ENCODE peak calls at places on chromosome 12, in ten cellular contexts. One of them, this sample, is unnamed.

GRCh38 chr12:14410841-14411569 is 45.5 kb downstream of the ATF7IP start:
- DNase-seq in iris pigment epithelial cell: peak; percentile 63
- DNase-seq in aorta: no peak
- DNase-seq in activated CD8-positive, alpha-beta memory T cell treated with anti-CD3 and anti-CD28 coated beads for 4 hours: no peak
- DNase-seq in A172: no peak
- DNase-seq in stimulated activated CD4-positive, alpha-beta T cell treated with anti-CD3 and anti-CD28 coated beads, Interleukin-2, amount 100 ng/mL, for 48 hours: no peak
- DNase-seq in activated T-cell treated with anti-CD3 and anti-CD28 coated beads, Interleukin-2, amount 50 U/mL, for 48 hours: no peak
- DNase-seq in dorsolateral prefrontal cortex: no peak
- DNase-seq in HT1080: no peak
- DNase-seq in Caco-2: no peak
- DNase-seq in this sample: no peak

GRCh38 chr12:122200541-122201175 is 2.9 kb upstream of the B3GNT4 start:
- DNase-seq in Caco-2: no peak
- DNase-seq in A172: no peak
- DNase-seq in aorta: no peak
- DNase-seq in dorsolateral prefrontal cortex: no peak
- DNase-seq in stimulated activated CD4-positive, alpha-beta T cell treated with anti-CD3 and anti-CD28 coated beads, Interleukin-2, amount 100 ng/mL, for 48 hours: no peak
- DNase-seq in HT1080: no peak
- DNase-seq in iris pigment epithelial cell: no peak
- DNase-seq in activated CD8-positive, alpha-beta memory T cell treated with anti-CD3 and anti-CD28 coated beads for 4 hours: no peak
- DNase-seq in activated T-cell treated with anti-CD3 and anti-CD28 coated beads, Interleukin-2, amount 50 U/mL, for 48 hours: no peak
- DNase-seq in this sample: no peak

GRCh38 chr12:100826323-100826722 is 31.7 kb downstream of the ANO4 start:
- DNase-seq in Caco-2: peak; percentile 52
- DNase-seq in iris pigment epithelial cell: peak; percentile 57
- DNase-seq in dorsolateral prefrontal cortex: no peak
- DNase-seq in activated T-cell treated with anti-CD3 and anti-CD28 coated beads, Interleukin-2, amount 50 U/mL, for 48 hours: no peak
- DNase-seq in activated CD8-positive, alpha-beta memory T cell treated with anti-CD3 and anti-CD28 coated beads for 4 hours: no peak
- DNase-seq in aorta: peak; percentile 59
- DNase-seq in stimulated activated CD4-positive, alpha-beta T cell treated with anti-CD3 and anti-CD28 coated beads, Interleukin-2, amount 100 ng/mL, for 48 hours: peak; percentile 1
- DNase-seq in A172: peak; percentile 31
- DNase-seq in HT1080: peak; percentile 47
- DNase-seq in this sample: no peak

GRCh38 chr12:132170094-132170636 is 25.9 kb downstream of the NOC4L start:
- DNase-seq in stimulated activated CD4-positive, alpha-beta T cell treated with anti-CD3 and anti-CD28 coated beads, Interleukin-2, amount 100 ng/mL, for 48 hours: no peak
- DNase-seq in iris pigment epithelial cell: peak; percentile 75
- DNase-seq in activated T-cell treated with anti-CD3 and anti-CD28 coated beads, Interleukin-2, amount 50 U/mL, for 48 hours: no peak
- DNase-seq in Caco-2: no peak
- DNase-seq in dorsolateral prefrontal cortex: no peak
- DNase-seq in HT1080: no peak
- DNase-seq in A172: peak; percentile 91
- DNase-seq in activated CD8-positive, alpha-beta memory T cell treated with anti-CD3 and anti-CD28 coated beads for 4 hours: no peak
- DNase-seq in aorta: peak; percentile 72
- DNase-seq in this sample: no peak

GRCh38 chr12:45890276-45890675 is 100.1 kb downstream of the SCAF11 start:
- DNase-seq in aorta: no peak
- DNase-seq in iris pigment epithelial cell: no peak
- DNase-seq in A172: no peak
- DNase-seq in activated CD8-positive, alpha-beta memory T cell treated with anti-CD3 and anti-CD28 coated beads for 4 hours: no peak
- DNase-seq in activated T-cell treated with anti-CD3 and anti-CD28 coated beads, Interleukin-2, amount 50 U/mL, for 48 hours: no peak
- DNase-seq in Caco-2: no peak
- DNase-seq in dorsolateral prefrontal cortex: no peak
- DNase-seq in HT1080: no peak
- DNase-seq in stimulated activated CD4-positive, alpha-beta T cell treated with anti-CD3 and anti-CD28 coated beads, Interleukin-2, amount 100 ng/mL, for 48 hours: no peak
- DNase-seq in this sample: no peak

GRCh38 chr12:108856428-108857157 is 790 bp downstream of the SSH1 start:
- DNase-seq in dorsolateral prefrontal cortex: no peak
- DNase-seq in stimulated activated CD4-positive, alpha-beta T cell treated with anti-CD3 and anti-CD28 coated beads, Interleukin-2, amount 100 ng/mL, for 48 hours: peak; percentile 43
- DNase-seq in HT1080: peak; percentile 47
- DNase-seq in activated T-cell treated with anti-CD3 and anti-CD28 coated beads, Interleukin-2, amount 50 U/mL, for 48 hours: peak; percentile 72
- DNase-seq in A172: peak; percentile 46
- DNase-seq in activated CD8-positive, alpha-beta memory T cell treated with anti-CD3 and anti-CD28 coated beads for 4 hours: peak; percentile 49
- DNase-seq in Caco-2: no peak
- DNase-seq in aorta: peak; percentile 88
- DNase-seq in iris pigment epithelial cell: peak; percentile 81
- DNase-seq in this sample: peak; percentile 60

GRCh38 chr12:108939594-108939993 is 59.7 kb downstream of the DAO start:
- DNase-seq in Caco-2: no peak
- DNase-seq in stimulated activated CD4-positive, alpha-beta T cell treated with anti-CD3 and anti-CD28 coated beads, Interleukin-2, amount 100 ng/mL, for 48 hours: peak; percentile 1
- DNase-seq in aorta: no peak
- DNase-seq in HT1080: no peak
- DNase-seq in activated T-cell treated with anti-CD3 and anti-CD28 coated beads, Interleukin-2, amount 50 U/mL, for 48 hours: no peak
- DNase-seq in A172: peak; percentile 28
- DNase-seq in dorsolateral prefrontal cortex: no peak
- DNase-seq in activated CD8-positive, alpha-beta memory T cell treated with anti-CD3 and anti-CD28 coated beads for 4 hours: no peak
- DNase-seq in iris pigment epithelial cell: peak; percentile 61
- DNase-seq in this sample: no peak

GRCh38 chr12:32788405-32788804 is 32.7 kb upstream of the YARS2 start:
- DNase-seq in A172: no peak
- DNase-seq in activated T-cell treated with anti-CD3 and anti-CD28 coated beads, Interleukin-2, amount 50 U/mL, for 48 hours: no peak
- DNase-seq in dorsolateral prefrontal cortex: no peak
- DNase-seq in aorta: no peak
- DNase-seq in iris pigment epithelial cell: no peak
- DNase-seq in stimulated activated CD4-positive, alpha-beta T cell treated with anti-CD3 and anti-CD28 coated beads, Interleukin-2, amount 100 ng/mL, for 48 hours: no peak
- DNase-seq in activated CD8-positive, alpha-beta memory T cell treated with anti-CD3 and anti-CD28 coated beads for 4 hours: no peak
- DNase-seq in HT1080: no peak
- DNase-seq in Caco-2: no peak
- DNase-seq in this sample: no peak

GRCh38 chr12:52217223-52217622 is 15.8 kb upstream of the KRT7 start:
- DNase-seq in activated CD8-positive, alpha-beta memory T cell treated with anti-CD3 and anti-CD28 coated beads for 4 hours: no peak
- DNase-seq in dorsolateral prefrontal cortex: peak; percentile 23
- DNase-seq in A172: no peak
- DNase-seq in iris pigment epithelial cell: no peak
- DNase-seq in stimulated activated CD4-positive, alpha-beta T cell treated with anti-CD3 and anti-CD28 coated beads, Interleukin-2, amount 100 ng/mL, for 48 hours: no peak
- DNase-seq in aorta: no peak
- DNase-seq in HT1080: no peak
- DNase-seq in activated T-cell treated with anti-CD3 and anti-CD28 coated beads, Interleukin-2, amount 50 U/mL, for 48 hours: no peak
- DNase-seq in Caco-2: peak; percentile 76
- DNase-seq in this sample: no peak

GRCh38 chr12:31518680-31519227 is 72.2 kb downstream of the DENND5B start:
- DNase-seq in HT1080: peak; percentile 99
- DNase-seq in dorsolateral prefrontal cortex: peak; percentile 35
- DNase-seq in activated T-cell treated with anti-CD3 and anti-CD28 coated beads, Interleukin-2, amount 50 U/mL, for 48 hours: no peak
- DNase-seq in aorta: no peak
- DNase-seq in activated CD8-positive, alpha-beta memory T cell treated with anti-CD3 and anti-CD28 coated beads for 4 hours: no peak
- DNase-seq in Caco-2: no peak
- DNase-seq in A172: peak; percentile 96
- DNase-seq in stimulated activated CD4-positive, alpha-beta T cell treated with anti-CD3 and anti-CD28 coated beads, Interleukin-2, amount 100 ng/mL, for 48 hours: no peak
- DNase-seq in iris pigment epithelial cell: peak; percentile 99
- DNase-seq in this sample: no peak

GRCh38 chr12:14854586-14855163 is 11.3 kb upstream of the ART4 start:
- DNase-seq in iris pigment epithelial cell: peak; percentile 62
- DNase-seq in dorsolateral prefrontal cortex: no peak
- DNase-seq in aorta: no peak
- DNase-seq in activated T-cell treated with anti-CD3 and anti-CD28 coated beads, Interleukin-2, amount 50 U/mL, for 48 hours: no peak
- DNase-seq in HT1080: no peak
- DNase-seq in A172: no peak
- DNase-seq in stimulated activated CD4-positive, alpha-beta T cell treated with anti-CD3 and anti-CD28 coated beads, Interleukin-2, amount 100 ng/mL, for 48 hours: no peak
- DNase-seq in Caco-2: no peak
- DNase-seq in activated CD8-positive, alpha-beta memory T cell treated with anti-CD3 and anti-CD28 coated beads for 4 hours: no peak
- DNase-seq in this sample: no peak

GRCh38 chr12:123532808-123533649 is 490 bp downstream of the RILPL1 start:
- DNase-seq in iris pigment epithelial cell: peak; percentile 43
- DNase-seq in dorsolateral prefrontal cortex: peak; percentile 19
- DNase-seq in Caco-2: peak; percentile 56
- DNase-seq in A172: no peak
- DNase-seq in stimulated activated CD4-positive, alpha-beta T cell treated with anti-CD3 and anti-CD28 coated beads, Interleukin-2, amount 100 ng/mL, for 48 hours: peak; percentile 14
- DNase-seq in activated T-cell treated with anti-CD3 and anti-CD28 coated beads, Interleukin-2, amount 50 U/mL, for 48 hours: peak; percentile 39
- DNase-seq in HT1080: peak; percentile 35
- DNase-seq in activated CD8-positive, alpha-beta memory T cell treated with anti-CD3 and anti-CD28 coated beads for 4 hours: no peak
- DNase-seq in aorta: peak; percentile 71
- DNase-seq in this sample: no peak

GRCh38 chr12:12685305-12685704 is 10.7 kb downstream of the GPR19 start:
- DNase-seq in stimulated activated CD4-positive, alpha-beta T cell treated with anti-CD3 and anti-CD28 coated beads, Interleukin-2, amount 100 ng/mL, for 48 hours: no peak
- DNase-seq in aorta: no peak
- DNase-seq in activated T-cell treated with anti-CD3 and anti-CD28 coated beads, Interleukin-2, amount 50 U/mL, for 48 hours: no peak
- DNase-seq in Caco-2: no peak
- DNase-seq in HT1080: no peak
- DNase-seq in iris pigment epithelial cell: no peak
- DNase-seq in activated CD8-positive, alpha-beta memory T cell treated with anti-CD3 and anti-CD28 coated beads for 4 hours: no peak
- DNase-seq in dorsolateral prefrontal cortex: peak; percentile 65
- DNase-seq in A172: no peak
- DNase-seq in this sample: no peak

GRCh38 chr12:125193798-125194562 is 128.7 kb downstream of the AACS start:
- DNase-seq in A172: peak; percentile 40
- DNase-seq in Caco-2: no peak
- DNase-seq in dorsolateral prefrontal cortex: no peak
- DNase-seq in activated CD8-positive, alpha-beta memory T cell treated with anti-CD3 and anti-CD28 coated beads for 4 hours: no peak
- DNase-seq in HT1080: peak; percentile 72
- DNase-seq in iris pigment epithelial cell: no peak
- DNase-seq in activated T-cell treated with anti-CD3 and anti-CD28 coated beads, Interleukin-2, amount 50 U/mL, for 48 hours: no peak
- DNase-seq in stimulated activated CD4-positive, alpha-beta T cell treated with anti-CD3 and anti-CD28 coated beads, Interleukin-2, amount 100 ng/mL, for 48 hours: no peak
- DNase-seq in aorta: no peak
- DNase-seq in this sample: no peak

GRCh38 chr12:21710944-21711343 is 53.3 kb upstream of the LDHB start:
- DNase-seq in activated CD8-positive, alpha-beta memory T cell treated with anti-CD3 and anti-CD28 coated beads for 4 hours: no peak
- DNase-seq in A172: no peak
- DNase-seq in stimulated activated CD4-positive, alpha-beta T cell treated with anti-CD3 and anti-CD28 coated beads, Interleukin-2, amount 100 ng/mL, for 48 hours: no peak
- DNase-seq in activated T-cell treated with anti-CD3 and anti-CD28 coated beads, Interleukin-2, amount 50 U/mL, for 48 hours: no peak
- DNase-seq in Caco-2: no peak
- DNase-seq in HT1080: no peak
- DNase-seq in dorsolateral prefrontal cortex: no peak
- DNase-seq in iris pigment epithelial cell: peak; percentile 7
- DNase-seq in aorta: no peak
- DNase-seq in this sample: no peak

This sample was measured in activated effector memory CD4-positive, alpha-beta T cell treated with Interleukin-2 at 50 U/mL for 16 hours.